ENCODE peak calls at places on chromosomes 3 and 15, in six cellular contexts. One of them, this sample, is unnamed.

GRCh38 chr15:101206173-101206572 is 45.7 kb downstream of the CHSY1 start:
- DNase-seq in kidney: no peak
- DNase-seq in AG04450: no peak
- DNase-seq in CD8-positive, alpha-beta T cell: peak; percentile 62
- DNase-seq in WTC11: no peak
- DNase-seq in foreskin fibroblast: peak; percentile 65
- DNase-seq in this sample: no peak

GRCh38 chr3:117898722-117899121 is 1135.9 kb downstream of the IGSF11 start:
- DNase-seq in kidney: no peak
- DNase-seq in AG04450: no peak
- DNase-seq in CD8-positive, alpha-beta T cell: no peak
- DNase-seq in WTC11: no peak
- DNase-seq in foreskin fibroblast: peak; percentile 28
- DNase-seq in this sample: no peak

GRCh38 chr3:34942256-34942655 is 697.1 kb upstream of the ARPP21 start:
- DNase-seq in kidney: no peak
- DNase-seq in AG04450: no peak
- DNase-seq in CD8-positive, alpha-beta T cell: no peak
- DNase-seq in WTC11: no peak
- DNase-seq in foreskin fibroblast: no peak
- DNase-seq in this sample: no peak

GRCh38 chr3:128076465-128076782 is 24.2 kb downstream of the SEC61A1 start:
- DNase-seq in kidney: no peak
- DNase-seq in AG04450: no peak
- DNase-seq in CD8-positive, alpha-beta T cell: no peak
- DNase-seq in WTC11: no peak
- DNase-seq in foreskin fibroblast: no peak
- DNase-seq in this sample: no peak

GRCh38 chr3:134308350-134308891 is 57.8 kb upstream of the RYK start:
- DNase-seq in kidney: peak; percentile 92
- DNase-seq in AG04450: peak; percentile 59
- DNase-seq in CD8-positive, alpha-beta T cell: peak; percentile 72
- DNase-seq in WTC11: peak; percentile 92
- DNase-seq in foreskin fibroblast: peak; percentile 89
- DNase-seq in this sample: peak; percentile 76

GRCh38 chr3:62445267-62445666 is 71.9 kb upstream of the FEZF2 start:
- DNase-seq in kidney: no peak
- DNase-seq in AG04450: no peak
- DNase-seq in CD8-positive, alpha-beta T cell: no peak
- DNase-seq in WTC11: no peak
- DNase-seq in foreskin fibroblast: peak; percentile 38
- DNase-seq in this sample: no peak

GRCh38 chr3:104519968-104520655 is 846.6 kb upstream of the ALCAM start:
- DNase-seq in kidney: no peak
- DNase-seq in AG04450: no peak
- DNase-seq in CD8-positive, alpha-beta T cell: no peak
- DNase-seq in WTC11: no peak
- DNase-seq in foreskin fibroblast: no peak
- DNase-seq in this sample: no peak

GRCh38 chr3:2929574-2929973 is 180.6 kb downstream of the IL5RA start:
- DNase-seq in kidney: no peak
- DNase-seq in AG04450: no peak
- DNase-seq in CD8-positive, alpha-beta T cell: no peak
- DNase-seq in WTC11: no peak
- DNase-seq in foreskin fibroblast: no peak
- DNase-seq in this sample: no peak

GRCh38 chr15:55909036-55909811 is 84.2 kb downstream of the NEDD4 start:
- DNase-seq in kidney: no peak
- DNase-seq in AG04450: no peak
- DNase-seq in CD8-positive, alpha-beta T cell: no peak
- DNase-seq in WTC11: no peak
- DNase-seq in foreskin fibroblast: peak; percentile 68
- DNase-seq in this sample: no peak

GRCh38 chr3:12286927-12287726 is 1.7 kb upstream of the PPARG start:
- DNase-seq in kidney: peak; percentile 85
- DNase-seq in AG04450: no peak
- DNase-seq in CD8-positive, alpha-beta T cell: no peak
- DNase-seq in WTC11: peak; percentile 53
- DNase-seq in foreskin fibroblast: peak; percentile 67
- DNase-seq in this sample: peak; percentile 33

GRCh38 chr15:64209680-64210334 is 47.0 kb upstream of the PPIB start:
- DNase-seq in kidney: no peak
- DNase-seq in AG04450: peak; percentile 2
- DNase-seq in CD8-positive, alpha-beta T cell: no peak
- DNase-seq in WTC11: no peak
- DNase-seq in foreskin fibroblast: peak; percentile 64
- DNase-seq in this sample: no peak

GRCh38 chr3:189395825-189396224 is 224.1 kb downstream of the TPRG1 start:
- DNase-seq in kidney: no peak
- DNase-seq in AG04450: no peak
- DNase-seq in CD8-positive, alpha-beta T cell: no peak
- DNase-seq in WTC11: no peak
- DNase-seq in foreskin fibroblast: no peak
- DNase-seq in this sample: no peak

GRCh38 chr15:31782016-31782783 is 248.1 kb upstream of the CHRNA7 start:
- DNase-seq in kidney: no peak
- DNase-seq in AG04450: no peak
- DNase-seq in CD8-positive, alpha-beta T cell: no peak
- DNase-seq in WTC11: no peak
- DNase-seq in foreskin fibroblast: no peak
- DNase-seq in this sample: no peak

GRCh38 chr3:111688190-111688800 is 93.1 kb upstream of the ZBED2 start:
- DNase-seq in kidney: no peak
- DNase-seq in AG04450: no peak
- DNase-seq in CD8-positive, alpha-beta T cell: no peak
- DNase-seq in WTC11: no peak
- DNase-seq in foreskin fibroblast: no peak
- DNase-seq in this sample: no peak

GRCh38 chr3:111692593-111693552 is 97.7 kb upstream of the ZBED2 start:
- DNase-seq in kidney: no peak
- DNase-seq in AG04450: no peak
- DNase-seq in CD8-positive, alpha-beta T cell: no peak
- DNase-seq in WTC11: no peak
- DNase-seq in foreskin fibroblast: no peak
- DNase-seq in this sample: no peak

GRCh38 chr3:111690242-111690641 is 95.1 kb upstream of the ZBED2 start:
- DNase-seq in kidney: no peak
- DNase-seq in AG04450: no peak
- DNase-seq in CD8-positive, alpha-beta T cell: no peak
- DNase-seq in WTC11: no peak
- DNase-seq in foreskin fibroblast: peak; percentile 69
- DNase-seq in this sample: no peak

GRCh38 chr3:111694471-111694870 is 99.3 kb upstream of the ZBED2 start:
- DNase-seq in kidney: no peak
- DNase-seq in AG04450: no peak
- DNase-seq in CD8-positive, alpha-beta T cell: no peak
- DNase-seq in WTC11: no peak
- DNase-seq in foreskin fibroblast: no peak
- DNase-seq in this sample: no peak

DNA sequence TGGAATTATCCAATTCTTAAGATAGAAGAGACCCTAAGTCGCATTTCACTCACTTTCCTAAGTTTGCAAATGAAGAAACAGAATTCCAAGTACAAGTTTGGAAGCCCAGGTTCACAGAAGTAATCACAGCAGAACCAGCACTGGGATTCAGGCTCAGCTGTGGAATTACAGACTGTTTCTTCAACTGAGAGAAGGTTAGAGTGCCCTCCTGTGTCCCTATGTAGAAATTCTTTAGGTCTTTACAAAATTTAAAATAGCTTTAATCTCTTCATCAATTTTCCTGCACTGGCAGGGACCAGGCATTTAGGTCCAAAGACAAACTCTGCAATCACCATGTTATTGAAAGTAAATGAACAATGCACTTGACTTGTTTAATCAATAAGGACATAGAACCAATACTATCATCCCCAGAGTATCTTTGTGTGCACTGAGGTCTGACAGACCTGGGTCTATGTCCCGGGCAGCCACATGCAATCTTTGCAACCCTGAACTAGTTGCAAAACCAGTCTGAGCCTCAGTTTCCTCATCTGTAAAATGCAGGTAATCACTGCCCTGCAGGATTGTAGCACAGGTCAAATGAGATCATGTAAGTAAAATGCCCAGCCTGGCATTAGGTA is 96.3 kb upstream of the ZBED2 start:
- DNase-seq in kidney: no peak
- DNase-seq in AG04450: no peak
- DNase-seq in CD8-positive, alpha-beta T cell: no peak
- DNase-seq in WTC11: no peak
- DNase-seq in foreskin fibroblast: peak; percentile 79
- DNase-seq in this sample: no peak
- TF ChIP-seq CTCF in kidney: peak; percentile 32
- TF ChIP-seq CTCF in AG04450: peak; percentile 61
- TF ChIP-seq CTCF in CD8-positive, alpha-beta T cell: peak; percentile 65
- TF ChIP-seq CTCF in WTC11: no peak
- TF ChIP-seq CTCF in foreskin fibroblast: peak; percentile 48
- TF ChIP-seq CTCF in this sample: peak; percentile 62

GRCh38 chr3:66133050-66133757 is 87.6 kb upstream of the SLC25A26 start:
- DNase-seq in kidney: no peak
- DNase-seq in AG04450: peak; percentile 52
- DNase-seq in CD8-positive, alpha-beta T cell: no peak
- DNase-seq in WTC11: no peak
- DNase-seq in foreskin fibroblast: peak; percentile 83
- DNase-seq in this sample: no peak

GRCh38 chr3:66128623-66129022 is 89.9 kb upstream of the MAGI1 start:
- DNase-seq in kidney: no peak
- DNase-seq in AG04450: no peak
- DNase-seq in CD8-positive, alpha-beta T cell: no peak
- DNase-seq in WTC11: no peak
- DNase-seq in foreskin fibroblast: no peak
- DNase-seq in this sample: no peak

GRCh38 chr3:66136597-66136996 is 84.2 kb upstream of the SLC25A26 start:
- DNase-seq in kidney: no peak
- DNase-seq in AG04450: no peak
- DNase-seq in CD8-positive, alpha-beta T cell: no peak
- DNase-seq in WTC11: no peak
- DNase-seq in foreskin fibroblast: no peak
- DNase-seq in this sample: no peak

GRCh38 chr3:66138336-66139234 is 82.2 kb upstream of the SLC25A26 start:
- DNase-seq in kidney: no peak
- DNase-seq in AG04450: no peak
- DNase-seq in CD8-positive, alpha-beta T cell: no peak
- DNase-seq in WTC11: peak; percentile 68
- DNase-seq in foreskin fibroblast: peak; percentile 84
- DNase-seq in this sample: peak; percentile 27

DNA sequence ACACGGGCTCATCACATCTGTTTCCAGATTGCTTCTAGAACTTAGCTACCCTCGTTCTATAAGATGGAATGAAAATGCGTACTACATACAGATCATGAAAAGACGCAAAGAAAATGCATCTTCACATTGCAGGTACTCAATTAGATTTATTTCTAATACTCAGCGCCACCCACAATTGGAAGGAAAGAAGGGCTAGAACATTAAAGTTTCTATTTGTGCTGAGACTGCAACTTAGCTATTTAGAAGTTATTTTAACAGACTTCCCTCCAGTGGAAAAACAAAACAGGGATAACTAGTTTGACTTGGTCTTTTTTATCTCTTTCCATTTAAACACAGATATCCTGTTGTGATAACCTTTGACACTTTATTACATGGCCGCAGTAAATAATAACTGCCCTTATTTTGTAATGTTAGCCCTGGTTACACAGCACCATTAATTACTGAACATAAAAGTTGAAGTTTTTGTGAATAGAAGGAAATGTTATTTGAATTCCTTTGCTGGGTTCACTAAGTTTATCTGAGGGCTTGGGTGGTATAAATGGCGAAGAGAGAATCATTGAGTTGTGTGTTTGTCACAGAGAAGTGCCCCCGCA is 86.9 kb upstream of the SLC25A26 start:
- DNase-seq in kidney: no peak
- DNase-seq in AG04450: no peak
- DNase-seq in CD8-positive, alpha-beta T cell: no peak
- DNase-seq in WTC11: no peak
- DNase-seq in foreskin fibroblast: no peak
- DNase-seq in this sample: no peak
- TF ChIP-seq CTCF in kidney: no peak
- TF ChIP-seq CTCF in AG04450: no peak
- TF ChIP-seq CTCF in CD8-positive, alpha-beta T cell: no peak
- TF ChIP-seq CTCF in WTC11: no peak
- TF ChIP-seq CTCF in foreskin fibroblast: no peak
- TF ChIP-seq CTCF in this sample: no peak

GRCh38 chr3:484302-484701 is 287.7 kb downstream of the CHL1 start:
- DNase-seq in kidney: no peak
- DNase-seq in AG04450: no peak
- DNase-seq in CD8-positive, alpha-beta T cell: no peak
- DNase-seq in WTC11: no peak
- DNase-seq in foreskin fibroblast: no peak
- DNase-seq in this sample: no peak

GRCh38 chr3:482479-482878 is 285.9 kb downstream of the CHL1 start:
- DNase-seq in kidney: peak; percentile 65
- DNase-seq in AG04450: no peak
- DNase-seq in CD8-positive, alpha-beta T cell: no peak
- DNase-seq in WTC11: no peak
- DNase-seq in foreskin fibroblast: no peak
- DNase-seq in this sample: no peak

GRCh38 chr3:480070-480469 is 283.5 kb downstream of the CHL1 start:
- DNase-seq in kidney: no peak
- DNase-seq in AG04450: no peak
- DNase-seq in CD8-positive, alpha-beta T cell: no peak
- DNase-seq in WTC11: no peak
- DNase-seq in foreskin fibroblast: no peak
- DNase-seq in this sample: no peak

GRCh38 chr3:487580-487979 is 291.0 kb downstream of the CHL1 start:
- DNase-seq in kidney: no peak
- DNase-seq in AG04450: no peak
- DNase-seq in CD8-positive, alpha-beta T cell: no peak
- DNase-seq in WTC11: no peak
- DNase-seq in foreskin fibroblast: no peak
- DNase-seq in this sample: no peak

DNA sequence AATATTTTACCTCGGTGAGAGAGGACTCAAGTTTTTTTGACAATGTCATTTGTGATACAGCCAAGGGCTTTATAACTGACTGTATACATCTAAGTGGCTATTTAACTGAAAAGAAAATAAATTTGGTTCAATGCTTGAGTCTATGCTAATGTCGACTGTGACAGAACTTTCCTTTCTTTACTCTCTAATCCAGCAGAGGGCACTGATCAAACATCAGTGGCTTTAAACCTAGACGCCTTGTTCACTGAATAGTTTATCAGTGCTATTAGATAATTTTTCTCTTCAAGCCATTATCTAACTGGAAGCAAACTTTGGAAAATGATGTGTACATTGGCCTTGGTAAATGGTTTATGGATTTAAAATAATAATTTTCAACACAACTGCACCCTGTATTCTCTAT is 285.1 kb downstream of the CHL1 start:
- DNase-seq in kidney: no peak
- DNase-seq in AG04450: no peak
- DNase-seq in CD8-positive, alpha-beta T cell: no peak
- DNase-seq in WTC11: no peak
- DNase-seq in foreskin fibroblast: no peak
- DNase-seq in this sample: no peak
- TF ChIP-seq CTCF in kidney: peak; percentile 16
- TF ChIP-seq CTCF in AG04450: peak; percentile 20
- TF ChIP-seq CTCF in CD8-positive, alpha-beta T cell: no peak
- TF ChIP-seq CTCF in WTC11: no peak
- TF ChIP-seq CTCF in foreskin fibroblast: no peak
- TF ChIP-seq CTCF in this sample: peak; percentile 31

DNA sequence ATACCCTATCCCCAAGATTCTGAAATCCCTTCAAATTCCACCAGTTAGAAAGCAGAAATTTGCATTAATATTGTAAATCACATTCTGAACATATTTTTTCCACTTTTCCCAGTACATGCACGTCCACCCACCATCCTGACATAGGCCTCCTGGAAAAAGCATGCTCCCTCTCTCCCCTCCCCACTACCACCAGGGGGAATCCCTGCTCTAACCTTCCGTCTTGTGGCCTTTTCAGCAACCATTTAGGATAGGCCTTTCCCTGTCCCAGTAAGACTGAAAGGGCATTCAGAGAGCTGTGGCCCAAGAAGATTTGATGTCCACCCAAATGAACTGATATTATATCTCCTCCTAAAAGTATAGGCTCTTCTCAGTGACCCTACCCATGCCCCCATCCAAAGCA is 182.1 kb downstream of the ARRDC4 start:
- DNase-seq in kidney: no peak
- DNase-seq in AG04450: no peak
- DNase-seq in CD8-positive, alpha-beta T cell: no peak
- DNase-seq in WTC11: peak; percentile 40
- DNase-seq in foreskin fibroblast: no peak
- DNase-seq in this sample: no peak
- TF ChIP-seq CTCF in kidney: no peak
- TF ChIP-seq CTCF in AG04450: no peak
- TF ChIP-seq CTCF in CD8-positive, alpha-beta T cell: no peak
- TF ChIP-seq CTCF in WTC11: no peak
- TF ChIP-seq CTCF in foreskin fibroblast: peak; percentile 20
- TF ChIP-seq CTCF in this sample: no peak